ENCODE peak calls at places on chromosomes 12 and 14, in six cellular contexts. One of them, this sample, is unnamed.
A peak's percentile ranks its signal among the peaks of the same experiment; 100 is the strongest.

GRCh38 chr14:101975231-101975630 is 10.9 kb downstream of the DYNC1H1 start:
- DNase-seq in stimulated activated CD4-positive, alpha-beta T cell treated with anti-CD3 and anti-CD28 coated beads, Interleukin-12 subunit alpha, Interleukin-12 subunit beta, amount 100 ng/mL, for 4 hours: no peak
- DNase-seq in kidney epithelial cell: no peak
- DNase-seq in lung: no peak
- DNase-seq in coronary artery: no peak
- DNase-seq in HuH-7: no peak
- DNase-seq in this sample: no peak

GRCh38 chr12:67625004-67625403 is 23.5 kb upstream of the DYRK2 start:
- DNase-seq in stimulated activated CD4-positive, alpha-beta T cell treated with anti-CD3 and anti-CD28 coated beads, Interleukin-12 subunit alpha, Interleukin-12 subunit beta, amount 100 ng/mL, for 4 hours: no peak
- DNase-seq in kidney epithelial cell: peak; percentile 96
- DNase-seq in lung: no peak
- DNase-seq in coronary artery: no peak
- DNase-seq in HuH-7: no peak
- DNase-seq in this sample: no peak

GRCh38 chr12:70839544-70839943 is 81.0 kb downstream of the PTPRR start:
- DNase-seq in stimulated activated CD4-positive, alpha-beta T cell treated with anti-CD3 and anti-CD28 coated beads, Interleukin-12 subunit alpha, Interleukin-12 subunit beta, amount 100 ng/mL, for 4 hours: no peak
- DNase-seq in kidney epithelial cell: no peak
- DNase-seq in lung: no peak
- DNase-seq in coronary artery: no peak
- DNase-seq in HuH-7: no peak
- DNase-seq in this sample: no peak

GRCh38 chr12:115485967-115486366 is 791.5 kb downstream of the MED13L start:
- DNase-seq in stimulated activated CD4-positive, alpha-beta T cell treated with anti-CD3 and anti-CD28 coated beads, Interleukin-12 subunit alpha, Interleukin-12 subunit beta, amount 100 ng/mL, for 4 hours: no peak
- DNase-seq in kidney epithelial cell: no peak
- DNase-seq in lung: no peak
- DNase-seq in coronary artery: no peak
- DNase-seq in HuH-7: no peak
- DNase-seq in this sample: no peak

GRCh38 chr12:122356192-122356635 is 66.3 kb downstream of the CLIP1 start:
- DNase-seq in stimulated activated CD4-positive, alpha-beta T cell treated with anti-CD3 and anti-CD28 coated beads, Interleukin-12 subunit alpha, Interleukin-12 subunit beta, amount 100 ng/mL, for 4 hours: peak; percentile 30
- DNase-seq in kidney epithelial cell: no peak
- DNase-seq in lung: no peak
- DNase-seq in coronary artery: no peak
- DNase-seq in HuH-7: peak; percentile 34
- DNase-seq in this sample: no peak

GRCh38 chr14:31206536-31207286 is 882 bp downstream of the HECTD1 start:
- DNase-seq in stimulated activated CD4-positive, alpha-beta T cell treated with anti-CD3 and anti-CD28 coated beads, Interleukin-12 subunit alpha, Interleukin-12 subunit beta, amount 100 ng/mL, for 4 hours: peak; percentile 44
- DNase-seq in kidney epithelial cell: no peak
- DNase-seq in lung: peak; percentile 41
- DNase-seq in coronary artery: peak; percentile 82
- DNase-seq in HuH-7: peak; percentile 71
- DNase-seq in this sample: no peak

GRCh38 chr12:51521554-51522276 is 69.3 kb upstream of the SCN8A start:
- DNase-seq in stimulated activated CD4-positive, alpha-beta T cell treated with anti-CD3 and anti-CD28 coated beads, Interleukin-12 subunit alpha, Interleukin-12 subunit beta, amount 100 ng/mL, for 4 hours: no peak
- DNase-seq in kidney epithelial cell: no peak
- DNase-seq in lung: no peak
- DNase-seq in coronary artery: no peak
- DNase-seq in HuH-7: no peak
- DNase-seq in this sample: peak; percentile 57

GRCh38 chr14:106044949-106045596 is 518.7 kb downstream of the TMEM121 start:
- DNase-seq in stimulated activated CD4-positive, alpha-beta T cell treated with anti-CD3 and anti-CD28 coated beads, Interleukin-12 subunit alpha, Interleukin-12 subunit beta, amount 100 ng/mL, for 4 hours: peak; percentile 90
- DNase-seq in kidney epithelial cell: no peak
- DNase-seq in lung: no peak
- DNase-seq in coronary artery: no peak
- DNase-seq in HuH-7: peak; percentile 8
- DNase-seq in this sample: no peak

GRCh38 chr14:36584167-36584811 is 1.9 kb upstream of the NKX2-8 start:
- DNase-seq in stimulated activated CD4-positive, alpha-beta T cell treated with anti-CD3 and anti-CD28 coated beads, Interleukin-12 subunit alpha, Interleukin-12 subunit beta, amount 100 ng/mL, for 4 hours: no peak
- DNase-seq in kidney epithelial cell: no peak
- DNase-seq in lung: no peak
- DNase-seq in coronary artery: no peak
- DNase-seq in HuH-7: no peak
- DNase-seq in this sample: no peak

GRCh38 chr14:34474187-34474679 is 12.2 kb upstream of the SPTSSA start:
- DNase-seq in stimulated activated CD4-positive, alpha-beta T cell treated with anti-CD3 and anti-CD28 coated beads, Interleukin-12 subunit alpha, Interleukin-12 subunit beta, amount 100 ng/mL, for 4 hours: no peak
- DNase-seq in kidney epithelial cell: no peak
- DNase-seq in lung: no peak
- DNase-seq in coronary artery: no peak
- DNase-seq in HuH-7: no peak
- DNase-seq in this sample: no peak

GRCh38 chr12:110365743-110366473 is 37.6 kb downstream of the ANAPC7 start:
- DNase-seq in stimulated activated CD4-positive, alpha-beta T cell treated with anti-CD3 and anti-CD28 coated beads, Interleukin-12 subunit alpha, Interleukin-12 subunit beta, amount 100 ng/mL, for 4 hours: no peak
- DNase-seq in kidney epithelial cell: no peak
- DNase-seq in lung: no peak
- DNase-seq in coronary artery: no peak
- DNase-seq in HuH-7: no peak
- DNase-seq in this sample: no peak

GRCh38 chr12:8697476-8698131 is at the start of gene RIMKLB:
- DNase-seq in stimulated activated CD4-positive, alpha-beta T cell treated with anti-CD3 and anti-CD28 coated beads, Interleukin-12 subunit alpha, Interleukin-12 subunit beta, amount 100 ng/mL, for 4 hours: peak; percentile 75
- DNase-seq in kidney epithelial cell: no peak
- DNase-seq in lung: peak; percentile 74
- DNase-seq in coronary artery: peak; percentile 84
- DNase-seq in HuH-7: peak; percentile 70
- DNase-seq in this sample: peak; percentile 94

GRCh38 chr14:46344327-46344937 is 307.1 kb downstream of the RPL10L start:
- DNase-seq in stimulated activated CD4-positive, alpha-beta T cell treated with anti-CD3 and anti-CD28 coated beads, Interleukin-12 subunit alpha, Interleukin-12 subunit beta, amount 100 ng/mL, for 4 hours: no peak
- DNase-seq in kidney epithelial cell: no peak
- DNase-seq in lung: no peak
- DNase-seq in coronary artery: no peak
- DNase-seq in HuH-7: no peak
- DNase-seq in this sample: no peak

GRCh38 chr14:51367600-51367931 is 127.5 kb downstream of the TMX1 start:
- DNase-seq in stimulated activated CD4-positive, alpha-beta T cell treated with anti-CD3 and anti-CD28 coated beads, Interleukin-12 subunit alpha, Interleukin-12 subunit beta, amount 100 ng/mL, for 4 hours: no peak
- DNase-seq in kidney epithelial cell: no peak
- DNase-seq in lung: no peak
- DNase-seq in coronary artery: no peak
- DNase-seq in HuH-7: no peak
- DNase-seq in this sample: no peak

GRCh38 chr14:25988536-25988935 is 609.3 kb downstream of the NOVA1 start:
- DNase-seq in stimulated activated CD4-positive, alpha-beta T cell treated with anti-CD3 and anti-CD28 coated beads, Interleukin-12 subunit alpha, Interleukin-12 subunit beta, amount 100 ng/mL, for 4 hours: no peak
- DNase-seq in kidney epithelial cell: no peak
- DNase-seq in lung: no peak
- DNase-seq in coronary artery: no peak
- DNase-seq in HuH-7: no peak
- DNase-seq in this sample: no peak

GRCh38 chr12:80230068-80230467 is 130.7 kb downstream of the OTOGL start:
- DNase-seq in stimulated activated CD4-positive, alpha-beta T cell treated with anti-CD3 and anti-CD28 coated beads, Interleukin-12 subunit alpha, Interleukin-12 subunit beta, amount 100 ng/mL, for 4 hours: no peak
- DNase-seq in kidney epithelial cell: no peak
- DNase-seq in lung: no peak
- DNase-seq in coronary artery: no peak
- DNase-seq in HuH-7: no peak
- DNase-seq in this sample: no peak

GRCh38 chr12:24135158-24135850 is 185.8 kb upstream of the SOX5 start:
- DNase-seq in stimulated activated CD4-positive, alpha-beta T cell treated with anti-CD3 and anti-CD28 coated beads, Interleukin-12 subunit alpha, Interleukin-12 subunit beta, amount 100 ng/mL, for 4 hours: no peak
- DNase-seq in kidney epithelial cell: no peak
- DNase-seq in lung: no peak
- DNase-seq in coronary artery: no peak
- DNase-seq in HuH-7: peak; percentile 8
- DNase-seq in this sample: no peak

GRCh38 chr12:46825526-46826414 is at the start of gene SLC38A4:
- DNase-seq in stimulated activated CD4-positive, alpha-beta T cell treated with anti-CD3 and anti-CD28 coated beads, Interleukin-12 subunit alpha, Interleukin-12 subunit beta, amount 100 ng/mL, for 4 hours: no peak
- DNase-seq in kidney epithelial cell: peak; percentile 2
- DNase-seq in lung: no peak
- DNase-seq in coronary artery: no peak
- DNase-seq in HuH-7: peak; percentile 88
- DNase-seq in this sample: no peak